ENCODE peak calls at places on chromosome 4, in five cellular contexts. P is activated naive CD4-positive, alpha-beta T cell; E is kidney epithelial cell; T is choroid plexus epithelial cell; C is activated T-helper 1 cell treated with anti-CD3 and anti-CD28 coated beads, Interleukin-2, amount 50 U/mL, for 16 hours. V is an unnamed sample.

GRCh38 chr4:73676136-73676535 is 55.9 kb upstream of the RASSF6 start:
- DNase-seq in P (no peak), E (no peak), T (no peak), C (no peak), V (no peak)

GRCh38 chr4:10806993-10807645 is 122.6 kb upstream of the CLNK start:
- DNase-seq in P (no peak), E (no peak), T (no peak), C (no peak), V (no peak)

GRCh38 chr4:158255727-158256324 is 45.5 kb downstream of the TMEM144 start:
- DNase-seq in P (no peak), E (no peak), T (peak), C (no peak), V (no peak)

GRCh38 chr4:112859456-112860184 is 189.8 kb upstream of the ANK2 start:
- DNase-seq in P (no peak), E (no peak), T (no peak), C (no peak), V (no peak)

GRCh38 chr4:18105023-18106011 is 83.8 kb upstream of the LCORL start:
- DNase-seq in P (no peak), E (no peak), T (no peak), C (no peak), V (no peak)

GRCh38 chr4:118869808-118870342 is 18.8 kb upstream of the SYNPO2 start:
- DNase-seq in P (no peak), E (no peak), T (peak), C (no peak), V (no peak)

GRCh38 chr4:26061248-26061986 is 147.4 kb downstream of the SMIM20 start:
- DNase-seq in P (no peak), E (no peak), T (peak), C (no peak), V (no peak)

GRCh38 chr4:24856586-24856985 is 56.3 kb downstream of the CCDC149 start:
- DNase-seq in P (no peak), E (no peak), T (peak), C (no peak), V (no peak)

GRCh38 chr4:69321153-69321729 is 41.0 kb downstream of the UGT2B28 start:
- DNase-seq in P (no peak), E (no peak), T (no peak), C (no peak), V (no peak)

GRCh38 chr4:86582453-86582852 is 11.7 kb upstream of the PTPN13 start:
- DNase-seq in P (no peak), E (peak), T (no peak), C (no peak), V (no peak)

GRCh38 chr4:20074450-20074849 is 177.3 kb upstream of the SLIT2 start:
- DNase-seq in P (no peak), E (no peak), T (peak), C (no peak), V (no peak)

GRCh38 chr4:184763150-184763780 is 29.4 kb upstream of the CENPU start:
- DNase-seq in P (no peak), E (no peak), T (no peak), C (no peak), V (no peak)

GRCh38 chr4:1975880-1976279 is 32.9 kb downstream of the NELFA start:
- DNase-seq in P (no peak), E (no peak), T (no peak), C (no peak), V (no peak)